ENCODE peak calls at places on chromosomes 12 and 14, in eight cellular contexts. One of them, this sample, is unnamed.

GRCh38 chr12:75086086-75087038 is 123.3 kb downstream of the KCNC2 start:
- DNase-seq in ureter: no peak
- DNase-seq in midbrain: no peak
- DNase-seq in left ventricle myocardium inferior: no peak
- DNase-seq in glutamatergic neuron: no peak
- DNase-seq in body of pancreas: no peak
- DNase-seq in stimulated activated naive CD4-positive, alpha-beta T cell: no peak
- DNase-seq in activated T-cell treated with anti-CD3 and anti-CD28 coated beads for 1 hour: no peak
- DNase-seq in this sample: no peak

GRCh38 chr12:49705479-49706267 is 1.5 kb downstream of the FMNL3 start:
- DNase-seq in ureter: peak; percentile 45
- DNase-seq in midbrain: peak; percentile 50
- DNase-seq in left ventricle myocardium inferior: peak; percentile 29
- DNase-seq in glutamatergic neuron: no peak
- DNase-seq in body of pancreas: peak; percentile 9
- DNase-seq in stimulated activated naive CD4-positive, alpha-beta T cell: no peak
- DNase-seq in activated T-cell treated with anti-CD3 and anti-CD28 coated beads for 1 hour: no peak
- DNase-seq in this sample: no peak

GRCh38 chr12:32896438-32897275 is at the start of gene PKP2:
- DNase-seq in ureter: peak; percentile 88
- DNase-seq in midbrain: peak; percentile 2
- DNase-seq in left ventricle myocardium inferior: peak; percentile 58
- DNase-seq in glutamatergic neuron: peak; percentile 64
- DNase-seq in body of pancreas: peak; percentile 92
- DNase-seq in stimulated activated naive CD4-positive, alpha-beta T cell: no peak
- DNase-seq in activated T-cell treated with anti-CD3 and anti-CD28 coated beads for 1 hour: no peak
- DNase-seq in this sample: peak; percentile 97

GRCh38 chr12:77377116-77377515 is 311.7 kb upstream of the E2F7 start:
- DNase-seq in ureter: no peak
- DNase-seq in midbrain: no peak
- DNase-seq in left ventricle myocardium inferior: no peak
- DNase-seq in glutamatergic neuron: no peak
- DNase-seq in body of pancreas: no peak
- DNase-seq in stimulated activated naive CD4-positive, alpha-beta T cell: no peak
- DNase-seq in activated T-cell treated with anti-CD3 and anti-CD28 coated beads for 1 hour: no peak
- DNase-seq in this sample: no peak

GRCh38 chr12:107515446-107515958 is 170.1 kb upstream of the PWP1 start:
- DNase-seq in ureter: peak; percentile 51
- DNase-seq in midbrain: no peak
- DNase-seq in left ventricle myocardium inferior: peak; percentile 43
- DNase-seq in glutamatergic neuron: no peak
- DNase-seq in body of pancreas: peak; percentile 14
- DNase-seq in stimulated activated naive CD4-positive, alpha-beta T cell: no peak
- DNase-seq in activated T-cell treated with anti-CD3 and anti-CD28 coated beads for 1 hour: no peak
- DNase-seq in this sample: no peak

GRCh38 chr12:70508178-70508577 is 129.1 kb downstream of the PTPRB start:
- DNase-seq in ureter: no peak
- DNase-seq in midbrain: no peak
- DNase-seq in left ventricle myocardium inferior: no peak
- DNase-seq in glutamatergic neuron: no peak
- DNase-seq in body of pancreas: no peak
- DNase-seq in stimulated activated naive CD4-positive, alpha-beta T cell: no peak
- DNase-seq in activated T-cell treated with anti-CD3 and anti-CD28 coated beads for 1 hour: no peak
- DNase-seq in this sample: no peak

GRCh38 chr14:86527312-86527711 is 997.4 kb downstream of the FLRT2 start:
- DNase-seq in ureter: no peak
- DNase-seq in midbrain: no peak
- DNase-seq in left ventricle myocardium inferior: no peak
- DNase-seq in glutamatergic neuron: no peak
- DNase-seq in body of pancreas: no peak
- DNase-seq in stimulated activated naive CD4-positive, alpha-beta T cell: no peak
- DNase-seq in activated T-cell treated with anti-CD3 and anti-CD28 coated beads for 1 hour: no peak
- DNase-seq in this sample: no peak

GRCh38 chr14:90378249-90378648 is 18.6 kb upstream of the CALM1 start:
- DNase-seq in ureter: no peak
- DNase-seq in midbrain: no peak
- DNase-seq in left ventricle myocardium inferior: no peak
- DNase-seq in glutamatergic neuron: no peak
- DNase-seq in body of pancreas: no peak
- DNase-seq in stimulated activated naive CD4-positive, alpha-beta T cell: no peak
- DNase-seq in activated T-cell treated with anti-CD3 and anti-CD28 coated beads for 1 hour: no peak
- DNase-seq in this sample: no peak

GRCh38 chr12:19196959-19197630 is 67.6 kb downstream of the PLEKHA5 start:
- DNase-seq in ureter: no peak
- DNase-seq in midbrain: no peak
- DNase-seq in left ventricle myocardium inferior: no peak
- DNase-seq in glutamatergic neuron: no peak
- DNase-seq in body of pancreas: no peak
- DNase-seq in stimulated activated naive CD4-positive, alpha-beta T cell: no peak
- DNase-seq in activated T-cell treated with anti-CD3 and anti-CD28 coated beads for 1 hour: no peak
- DNase-seq in this sample: peak; percentile 47

GRCh38 chr12:132067182-132067581 is 76.9 kb downstream of the DDX51 start:
- DNase-seq in ureter: no peak
- DNase-seq in midbrain: no peak
- DNase-seq in left ventricle myocardium inferior: no peak
- DNase-seq in glutamatergic neuron: peak; percentile 39
- DNase-seq in body of pancreas: no peak
- DNase-seq in stimulated activated naive CD4-positive, alpha-beta T cell: no peak
- DNase-seq in activated T-cell treated with anti-CD3 and anti-CD28 coated beads for 1 hour: no peak
- DNase-seq in this sample: no peak

GRCh38 chr14:89290813-89291212 is 126.2 kb downstream of the FOXN3 start:
- DNase-seq in ureter: no peak
- DNase-seq in midbrain: no peak
- DNase-seq in left ventricle myocardium inferior: no peak
- DNase-seq in glutamatergic neuron: no peak
- DNase-seq in body of pancreas: no peak
- DNase-seq in stimulated activated naive CD4-positive, alpha-beta T cell: no peak
- DNase-seq in activated T-cell treated with anti-CD3 and anti-CD28 coated beads for 1 hour: no peak
- DNase-seq in this sample: no peak

GRCh38 chr12:30308010-30308717 is 387.5 kb downstream of the IPO8 start:
- DNase-seq in ureter: no peak
- DNase-seq in midbrain: no peak
- DNase-seq in left ventricle myocardium inferior: no peak
- DNase-seq in glutamatergic neuron: no peak
- DNase-seq in body of pancreas: no peak
- DNase-seq in stimulated activated naive CD4-positive, alpha-beta T cell: no peak
- DNase-seq in activated T-cell treated with anti-CD3 and anti-CD28 coated beads for 1 hour: no peak
- DNase-seq in this sample: no peak

GRCh38 chr12:51391047-51391837 is at the start of gene GALNT6:
- DNase-seq in ureter: no peak
- DNase-seq in midbrain: peak; percentile 63
- DNase-seq in left ventricle myocardium inferior: no peak
- DNase-seq in glutamatergic neuron: peak; percentile 29
- DNase-seq in body of pancreas: peak; percentile 89
- DNase-seq in stimulated activated naive CD4-positive, alpha-beta T cell: peak; percentile 70
- DNase-seq in activated T-cell treated with anti-CD3 and anti-CD28 coated beads for 1 hour: peak; percentile 65
- DNase-seq in this sample: peak; percentile 21

GRCh38 chr12:75177997-75178396 is 31.6 kb downstream of the KCNC2 start:
- DNase-seq in ureter: no peak
- DNase-seq in midbrain: no peak
- DNase-seq in left ventricle myocardium inferior: no peak
- DNase-seq in glutamatergic neuron: no peak
- DNase-seq in body of pancreas: no peak
- DNase-seq in stimulated activated naive CD4-positive, alpha-beta T cell: no peak
- DNase-seq in activated T-cell treated with anti-CD3 and anti-CD28 coated beads for 1 hour: no peak
- DNase-seq in this sample: no peak

GRCh38 chr12:30630378-30631285 is 65.0 kb downstream of the IPO8 start:
- DNase-seq in ureter: no peak
- DNase-seq in midbrain: no peak
- DNase-seq in left ventricle myocardium inferior: no peak
- DNase-seq in glutamatergic neuron: no peak
- DNase-seq in body of pancreas: peak; percentile 12
- DNase-seq in stimulated activated naive CD4-positive, alpha-beta T cell: no peak
- DNase-seq in activated T-cell treated with anti-CD3 and anti-CD28 coated beads for 1 hour: no peak
- DNase-seq in this sample: no peak

GRCh38 chr14:58777541-58777979 is 139.8 kb downstream of the DACT1 start:
- DNase-seq in ureter: no peak
- DNase-seq in midbrain: no peak
- DNase-seq in left ventricle myocardium inferior: no peak
- DNase-seq in glutamatergic neuron: no peak
- DNase-seq in body of pancreas: no peak
- DNase-seq in stimulated activated naive CD4-positive, alpha-beta T cell: no peak
- DNase-seq in activated T-cell treated with anti-CD3 and anti-CD28 coated beads for 1 hour: no peak
- DNase-seq in this sample: no peak

GRCh38 chr14:90344920-90345557 is 13.3 kb upstream of the NRDE2 start:
- DNase-seq in ureter: no peak
- DNase-seq in midbrain: no peak
- DNase-seq in left ventricle myocardium inferior: no peak
- DNase-seq in glutamatergic neuron: no peak
- DNase-seq in body of pancreas: no peak
- DNase-seq in stimulated activated naive CD4-positive, alpha-beta T cell: no peak
- DNase-seq in activated T-cell treated with anti-CD3 and anti-CD28 coated beads for 1 hour: no peak
- DNase-seq in this sample: no peak

GRCh38 chr12:24230061-24230460 is 280.6 kb upstream of the SOX5 start:
- DNase-seq in ureter: no peak
- DNase-seq in midbrain: no peak
- DNase-seq in left ventricle myocardium inferior: no peak
- DNase-seq in glutamatergic neuron: no peak
- DNase-seq in body of pancreas: no peak
- DNase-seq in stimulated activated naive CD4-positive, alpha-beta T cell: no peak
- DNase-seq in activated T-cell treated with anti-CD3 and anti-CD28 coated beads for 1 hour: no peak
- DNase-seq in this sample: peak; percentile 42

GRCh38 chr12:114812858-114813761 is 129.1 kb upstream of the TBX3 start:
- DNase-seq in ureter: peak; percentile 69
- DNase-seq in midbrain: no peak
- DNase-seq in left ventricle myocardium inferior: no peak
- DNase-seq in glutamatergic neuron: no peak
- DNase-seq in body of pancreas: no peak
- DNase-seq in stimulated activated naive CD4-positive, alpha-beta T cell: no peak
- DNase-seq in activated T-cell treated with anti-CD3 and anti-CD28 coated beads for 1 hour: no peak
- DNase-seq in this sample: peak; percentile 50

GRCh38 chr12:114667669-114668150 is 16.3 kb downstream of the TBX3 start:
- DNase-seq in ureter: no peak
- DNase-seq in midbrain: no peak
- DNase-seq in left ventricle myocardium inferior: no peak
- DNase-seq in glutamatergic neuron: no peak
- DNase-seq in body of pancreas: no peak
- DNase-seq in stimulated activated naive CD4-positive, alpha-beta T cell: no peak
- DNase-seq in activated T-cell treated with anti-CD3 and anti-CD28 coated beads for 1 hour: no peak
- DNase-seq in this sample: no peak

GRCh38 chr12:4148418-4149056 is 125.0 kb upstream of the CCND2 start:
- DNase-seq in ureter: no peak
- DNase-seq in midbrain: peak; percentile 13
- DNase-seq in left ventricle myocardium inferior: peak; percentile 55
- DNase-seq in glutamatergic neuron: no peak
- DNase-seq in body of pancreas: peak; percentile 30
- DNase-seq in stimulated activated naive CD4-positive, alpha-beta T cell: no peak
- DNase-seq in activated T-cell treated with anti-CD3 and anti-CD28 coated beads for 1 hour: peak; percentile 26
- DNase-seq in this sample: no peak